ENCODE peak calls at places on chromosomes 5 and 9, in seven cellular contexts. I is cardiac fibroblast, V is GM12878, C is heart right ventricle, E is HepG2, K is tibial nerve, X is OCI-LY7. G is an unnamed sample.

GRCh38 chr5:140344683-140345423 is 1.6 kb downstream of the HBEGF start:
- DNase-seq in K (no peak), E (no peak), I (peak), C (no peak), V (no peak), X (peak), G (peak)

GRCh38 chr9:134007571-134007970 is 15.4 kb upstream of the VAV2 start:
- DNase-seq in E (no peak), I (no peak), C (no peak), V (no peak), X (no peak), K (no peak), G (no peak)

GRCh38 chr9:87656485-87656884 is 69.4 kb upstream of the CTSL start:
- DNase-seq in I (peak), E (no peak), K (no peak), V (no peak), C (no peak), X (no peak), G (no peak)

GRCh38 chr9:2274762-2275161 is 259.6 kb downstream of the SMARCA2 start:
- DNase-seq in K (no peak), C (no peak), I (no peak), X (no peak), E (no peak), V (no peak), G (no peak)

GRCh38 chr5:56183507-56183906 is 49.6 kb downstream of the ANKRD55 start:
- DNase-seq in C (no peak), V (no peak), E (peak), K (no peak), X (no peak), I (peak), G (no peak)

GRCh38 chr5:43553381-43553780 is 3.5 kb downstream of the PAIP1 start:
- DNase-seq in C (no peak), X (no peak), E (no peak), I (peak), K (no peak), V (no peak), G (no peak)

GRCh38 chr5:78253201-78253600 is 41.3 kb downstream of the AP3B1 start:
- DNase-seq in X (no peak), V (no peak), K (no peak), I (no peak), E (no peak), C (no peak), G (no peak)

GRCh38 chr5:172093965-172094364 is 87.5 kb upstream of the FBXW11 start:
- DNase-seq in K (no peak), X (no peak), V (no peak), I (no peak), C (no peak), E (no peak), G (no peak)

GRCh38 chr5:6553986-6554385 is 78.9 kb downstream of the NSUN2 start:
- DNase-seq in E (no peak), V (no peak), K (no peak), X (no peak), I (no peak), C (no peak), G (no peak)

GRCh38 chr5:107058239-107058638 is 612.5 kb downstream of the EFNA5 start:
- DNase-seq in X (no peak), E (no peak), C (no peak), V (no peak), I (peak), K (no peak), G (no peak)

GRCh38 chr5:6829150-6829784 is 116.0 kb downstream of the TENT4A start:
- DNase-seq in E (no peak), K (no peak), C (no peak), X (no peak), I (peak), V (peak), G (peak)

GRCh38 chr9:90915693-90916092 is 114.1 kb downstream of the SYK start:
- DNase-seq in K (no peak), X (peak), E (no peak), C (no peak), I (peak), V (no peak), G (peak)

GRCh38 chr5:10975915-10976314 is 214.9 kb upstream of the DAP start:
- DNase-seq in C (no peak), E (no peak), I (no peak), K (no peak), X (no peak), V (no peak), G (no peak)
- TF ChIP-seq CTCF in C (no peak), E (no peak), I (no peak), K (no peak), X (no peak), V (no peak), G (no peak)

GRCh38 chr9:105475302-105475701 is 27.5 kb downstream of the FSD1L start:
- DNase-seq in I (peak), E (peak), K (no peak), C (no peak), X (peak), V (no peak), G (no peak)
- TF ChIP-seq CTCF in I (peak), E (peak), K (no peak), C (peak), X (peak), V (no peak), G (no peak)

DNA sequence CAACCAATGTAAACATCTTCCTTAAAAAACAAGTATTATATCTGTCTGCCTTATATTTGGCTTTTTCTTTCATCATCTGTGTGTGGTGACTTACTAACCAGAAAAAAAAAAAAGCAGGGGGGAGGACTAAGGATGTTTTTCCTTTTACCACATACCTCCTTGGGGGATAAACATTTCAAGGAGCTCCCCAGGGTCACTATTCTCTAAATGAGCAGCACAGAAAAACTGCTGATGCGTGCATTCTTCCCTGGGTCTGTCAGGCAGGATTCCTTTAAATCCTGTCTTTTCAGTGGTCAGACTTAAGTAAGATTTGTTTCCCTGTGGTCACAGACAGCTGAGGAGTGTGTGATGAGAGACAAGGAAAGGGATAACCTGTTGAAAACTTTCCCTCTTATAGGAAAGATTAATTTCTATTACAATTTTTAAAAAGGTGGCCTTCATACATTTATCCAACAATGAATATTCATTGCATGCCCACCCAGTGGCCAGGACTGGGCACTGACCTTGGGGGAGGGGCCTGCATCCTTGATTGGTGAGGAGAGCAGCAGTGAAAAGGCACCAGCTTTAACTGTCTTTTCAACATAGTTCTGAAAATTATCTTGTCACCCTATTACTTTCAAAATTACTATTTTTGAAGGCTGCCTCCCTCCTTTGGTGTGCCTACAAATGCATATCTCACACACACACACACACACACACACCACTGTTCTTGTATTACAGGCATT is 123.1 kb downstream of the TLE4 start:
- DNase-seq in V (no peak), C (no peak), E (no peak), I (peak), K (no peak), X (no peak), G (no peak)
- TF ChIP-seq CTCF in V (no peak), C (no peak), E (no peak), I (no peak), K (no peak), X (no peak), G (no peak)

GRCh38 chr9:97900103-97900737 is 22.1 kb downstream of the TRMO start:
- DNase-seq in X (no peak), E (no peak), V (no peak), I (peak), K (no peak), C (no peak), G (no peak)

GRCh38 chr9:97891736-97892135 is 30.6 kb downstream of the TRMO start:
- DNase-seq in X (no peak), K (no peak), E (no peak), C (no peak), I (no peak), V (no peak), G (no peak)

GRCh38 chr9:97889941-97890557 is 32.3 kb downstream of the TRMO start:
- DNase-seq in V (no peak), E (no peak), C (no peak), I (peak), X (peak), K (no peak), G (peak)

GRCh38 chr9:97900738-97901565 is 21.3 kb downstream of the TRMO start:
- DNase-seq in V (no peak), X (peak), E (peak), K (no peak), C (no peak), I (peak), G (peak)

DNA sequence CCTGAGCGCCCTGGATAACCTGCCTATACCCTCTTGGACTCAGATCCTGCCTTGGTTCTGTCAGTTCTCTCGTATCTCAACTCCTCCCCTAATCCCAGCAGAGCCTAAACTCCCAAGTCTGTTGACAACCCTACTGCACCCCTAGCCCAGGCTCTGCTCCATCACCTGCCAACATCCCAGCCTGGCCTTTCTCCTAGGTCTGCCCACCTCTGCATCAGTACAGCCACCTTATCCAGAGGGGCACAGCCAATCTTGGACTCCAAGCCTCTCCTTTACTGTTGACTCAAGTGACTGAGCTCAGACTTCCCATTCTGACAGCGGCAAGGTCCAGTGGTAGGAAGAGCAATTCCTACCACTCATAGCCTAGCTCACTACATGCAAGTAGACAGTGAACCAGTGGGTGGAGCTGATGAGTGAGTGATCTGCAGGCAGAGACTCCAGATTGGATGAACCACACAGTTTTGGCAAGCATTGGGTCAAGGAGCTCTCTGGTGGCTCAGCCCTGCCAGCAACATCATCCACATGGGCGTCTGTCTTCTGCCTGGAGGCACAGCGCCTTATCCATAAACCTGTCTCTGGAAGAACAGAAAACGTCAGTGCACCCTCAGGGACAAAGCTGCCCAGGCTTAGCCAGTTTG is 26.5 kb downstream of the TRMO start:
- DNase-seq in C (no peak), V (no peak), I (peak), K (no peak), E (peak), X (peak), G (no peak)
- TF ChIP-seq CTCF in C (no peak), V (no peak), I (peak), K (no peak), E (peak), X (peak), G (no peak)